ENCODE peak calls at places on chromosomes 12 and 14, in five cellular contexts. W, A, D, T and Y are unnamed samples. For H3K4me1 and H3K27me3, the result is how much of the 10 kb centered on the place peaks cover.

GRCh38 chr12:15522574-15523187 is 200.4 kb downstream of the PTPRO start:
- DNase-seq in W (no peak), A (no peak), D (peak), T (peak), Y (no peak)

GRCh38 chr12:95608252-95609033 is 57.2 kb upstream of the USP44 start:
- DNase-seq in W (peak), A (no peak), D (peak), T (no peak), Y (no peak)

GRCh38 chr12:111429760-111430417 is 24.2 kb downstream of the SH2B3 start:
- DNase-seq in W (no peak), A (peak), D (no peak), T (peak), Y (peak)

GRCh38 chr12:113465808-113466769 is 5.6 kb downstream of the LHX5 start:
- DNase-seq in W (no peak), A (no peak), D (no peak), T (peak), Y (no peak)

GRCh38 chr12:80714055-80714454 is 2.7 kb upstream of the MYF5 start:
- DNase-seq in W (peak), A (no peak), D (peak), T (no peak), Y (no peak)

GRCh38 chr12:91262023-91262676 is 79.5 kb upstream of the DCN start:
- DNase-seq in W (no peak), A (no peak), D (no peak), T (no peak), Y (no peak)

GRCh38 chr14:102849522-102850379 is 72.5 kb downstream of the TRAF3 start:
- DNase-seq in W (no peak), A (no peak), D (peak), T (peak), Y (no peak)

GRCh38 chr12:100020370-100020769 is 35.6 kb upstream of the ANKS1B start:
- DNase-seq in W (no peak), A (no peak), D (peak), T (no peak), Y (no peak)

GRCh38 chr14:20618328-20618749 is 23.2 kb downstream of the OR6S1 start:
- DNase-seq in W (no peak), A (no peak), D (no peak), T (no peak), Y (no peak)

GRCh38 chr12:78155546-78155945 is 324.9 kb downstream of the NAV3 start:
- DNase-seq in W (no peak), A (no peak), D (peak), T (no peak), Y (no peak)

GRCh38 chr12:13101854-13102375 is 1.6 kb downstream of the GSG1 start:
- DNase-seq in W (no peak), A (no peak), D (peak), T (no peak), Y (peak)

GRCh38 chr14:59253527-59253926 is 65.1 kb downstream of the DAAM1 start:
- DNase-seq in W (no peak), A (no peak), D (no peak), T (no peak), Y (no peak)

GRCh38 chr12:20268121-20268732 is 100.1 kb upstream of the PDE3A start:
- DNase-seq in W (no peak), A (no peak), D (peak), T (no peak), Y (no peak)

GRCh38 chr12:130041983-130042812 is 120.1 kb upstream of the FZD10 start:
- DNase-seq in W (peak), A (no peak), D (no peak), T (peak), Y (peak)

GRCh38 chr14:102751088-102751487 is 26.2 kb upstream of the TRAF3 start:
- DNase-seq in W (no peak), A (no peak), D (no peak), T (no peak), Y (no peak)

GRCh38 chr12:51349026-51349425 is 2.5 kb upstream of the CELA1 start:
- DNase-seq in W (no peak), A (no peak), D (peak), T (no peak), Y (no peak)

GRCh38 chr12:70920251-70920851 is at the start of gene PTPRR:
- DNase-seq in W (no peak), A (no peak), D (no peak), T (peak), Y (no peak)

GRCh38 chr12:76781321-76781720 is 17.4 kb downstream of the ZDHHC17 start:
- DNase-seq in W (no peak), A (no peak), D (no peak), T (no peak), Y (no peak)

GRCh38 chr12:56839489-56840442 is 76.6 kb downstream of the HSD17B6 start:
- DNase-seq in W (peak), A (peak), D (peak), T (peak), Y (no peak)

GRCh38 chr14:102527255-102528232 is 18.0 kb upstream of the ANKRD9 start:
- DNase-seq in W (no peak), A (no peak), D (no peak), T (no peak), Y (no peak)

GRCh38 chr12:117470804-117471203 is 109.4 kb upstream of the NOS1 start:
- DNase-seq in W (no peak), A (no peak), D (no peak), T (no peak), Y (no peak)

GRCh38 chr12:108773798-108774788 is 42.8 kb upstream of the CORO1C start:
- DNase-seq in W (peak), A (no peak), D (peak), T (peak), Y (no peak)

GRCh38 chr12:82688035-82688501 is 1.4 kb downstream of the TMTC2 start:
- DNase-seq in W (no peak), A (peak), D (no peak), T (peak), Y (peak)

GRCh38 chr14:75254381-75254821 is 24.2 kb upstream of the FOS start:
- DNase-seq in W (peak), A (no peak), D (no peak), T (no peak), Y (no peak)
- H3K4me3 ChIP-seq in W (no peak), A (no peak), D (no peak), T (no peak), Y (no peak)

GRCh38 chr12:47707905-47708543 is 2.2 kb upstream of the RPAP3 start:
- DNase-seq in W (no peak), A (peak), D (no peak), T (no peak), Y (peak)

GRCh38 chr12:47705239-47705570 is 625 bp downstream of the RPAP3 start:
- DNase-seq in W (no peak), A (no peak), D (peak), T (no peak), Y (no peak)

GRCh38 chr12:47705571-47706425 is at the start of gene RPAP3:
- DNase-seq in W (peak), A (peak), D (peak), T (peak), Y (peak)

GRCh38 chr12:47709277-47710048 is 3.6 kb upstream of the RPAP3 start:
- DNase-seq in W (no peak), A (no peak), D (peak), T (no peak), Y (no peak)

GRCh38 chr12:47707355-47707754 is 1.5 kb upstream of the RPAP3 start:
- DNase-seq in W (no peak), A (no peak), D (no peak), T (no peak), Y (no peak)
- H3K4me1 ChIP-seq in W (under half), A (under half), D (under half), T (under half), Y (under half)

GRCh38 chr12:55631056-55631455 is 5.6 kb upstream of the OR10P1 start:
- DNase-seq in W (no peak), A (no peak), D (no peak), T (no peak), Y (no peak)
- H3K27me3 ChIP-seq in W (under half), A (under half), D (under half), T (half or more), Y (under half)

GRCh38 chr14:35299708-35300107 is 7.5 kb downstream of the PSMA6 start:
- DNase-seq in W (no peak), A (no peak), D (no peak), T (no peak), Y (no peak)

GRCh38 chr14:35295845-35296161 is 3.6 kb downstream of the PSMA6 start:
- DNase-seq in W (no peak), A (no peak), D (no peak), T (no peak), Y (no peak)

GRCh38 chr14:35296505-35296904 is 4.3 kb downstream of the PSMA6 start:
- DNase-seq in W (no peak), A (no peak), D (no peak), T (no peak), Y (no peak)

GRCh38 chr14:35300228-35300627 is 8.0 kb downstream of the PSMA6 start:
- DNase-seq in W (no peak), A (no peak), D (no peak), T (no peak), Y (no peak)

DNA sequence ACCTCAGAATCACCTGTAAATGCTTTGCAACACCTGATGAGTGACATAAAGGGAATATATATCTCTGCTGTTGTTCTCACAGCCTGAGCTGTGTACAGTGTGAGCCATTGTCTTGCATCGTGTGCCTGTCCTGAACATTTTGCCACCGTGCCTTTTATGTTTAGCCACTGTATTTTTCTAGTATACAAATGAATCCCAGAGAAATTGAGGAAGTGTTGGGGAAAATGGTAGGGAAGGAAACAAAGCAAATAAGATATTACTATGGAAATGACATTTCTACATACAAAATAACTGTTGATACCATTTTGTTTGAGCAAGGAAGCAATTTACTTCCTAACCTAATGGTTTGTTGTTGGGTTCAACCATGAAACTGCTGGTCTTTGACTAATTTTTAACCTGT is 5.5 kb downstream of the PSMA6 start:
- DNase-seq in W (no peak), A (no peak), D (no peak), T (no peak), Y (no peak)
- H3K4me3 ChIP-seq in W (no peak), A (no peak), D (no peak), T (no peak), Y (no peak)

GRCh38 chr12:124501080-124501642 is 66.3 kb downstream of the NCOR2 start:
- DNase-seq in W (no peak), A (no peak), D (no peak), T (no peak), Y (no peak)
- H3K4me1 ChIP-seq in W (half or more), A (under half), D (under half), T (under half), Y (under half)

DNA sequence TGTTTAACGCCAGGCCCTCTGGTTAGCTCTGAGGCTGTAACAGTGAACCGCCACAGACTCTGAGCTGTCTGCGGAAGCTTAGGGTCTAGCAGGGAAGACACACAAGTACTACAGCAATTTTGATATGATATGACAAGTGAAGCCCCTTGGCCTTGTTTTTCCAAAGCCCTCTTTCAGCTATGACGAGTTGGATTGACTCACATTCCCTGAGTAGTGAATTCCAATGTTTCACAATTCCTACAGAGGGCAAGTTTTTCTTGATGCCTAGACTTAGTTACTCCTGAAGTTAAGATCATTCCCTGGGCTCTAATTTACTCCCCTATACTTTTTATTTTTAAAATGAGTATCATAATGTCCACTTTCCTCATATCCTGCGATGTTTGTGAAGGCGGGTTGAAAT is 53.3 kb upstream of the CISTR start:
- DNase-seq in W (no peak), A (no peak), D (peak), T (no peak), Y (no peak)
- H3K27me3 ChIP-seq in W (under half), A (under half), D (under half), T (half or more), Y (under half)